ENCODE peak calls at places on chromosome 9, in eight cellular contexts. K, H, W, Y, O, E, S and D are unnamed samples.

GRCh38 chr9:137606734-137607138 is 1.2 kb downstream of the ARRDC1 start:
- DNase-seq in K (no peak), H (no peak), W (no peak), Y (no peak), O (no peak), E (no peak), S (no peak), D (no peak)

GRCh38 chr9:85157763-85158162 is 488.2 kb downstream of the NTRK2 start:
- DNase-seq in K (no peak), H (no peak), W (no peak), Y (no peak), O (no peak), E (no peak), S (peak), D (no peak)

GRCh38 chr9:3177362-3177761 is 333.5 kb upstream of the PUM3 start:
- DNase-seq in K (no peak), H (no peak), W (no peak), Y (no peak), O (no peak), E (no peak), S (no peak), D (no peak)

GRCh38 chr9:37381094-37381741 is 41.3 kb upstream of the GRHPR start:
- DNase-seq in K (peak), H (no peak), W (no peak), Y (no peak), O (no peak), E (no peak), S (no peak), D (peak)

GRCh38 chr9:69898714-69899209 is 78.1 kb downstream of the CFAP95 start:
- DNase-seq in K (no peak), H (peak), W (no peak), Y (no peak), O (peak), E (no peak), S (no peak), D (no peak)

GRCh38 chr9:114225534-114226288 is 70.4 kb downstream of the COL27A1 start:
- DNase-seq in K (no peak), H (no peak), W (no peak), Y (no peak), O (no peak), E (no peak), S (no peak), D (no peak)

GRCh38 chr9:117494401-117495130 is 79.7 kb upstream of the ASTN2 start:
- DNase-seq in K (no peak), H (no peak), W (peak), Y (no peak), O (no peak), E (no peak), S (no peak), D (no peak)

GRCh38 chr9:16029056-16029615 is 476.3 kb downstream of the CCDC171 start:
- DNase-seq in K (no peak), H (no peak), W (no peak), Y (no peak), O (no peak), E (no peak), S (no peak), D (no peak)

GRCh38 chr9:114407889-114408288 is 20.1 kb upstream of the AKNA start:
- DNase-seq in K (no peak), H (no peak), W (no peak), Y (no peak), O (no peak), E (no peak), S (no peak), D (no peak)

GRCh38 chr9:84481819-84482218 is 141.3 kb upstream of the SLC28A3 start:
- DNase-seq in K (no peak), H (peak), W (no peak), Y (no peak), O (no peak), E (no peak), S (peak), D (no peak)

GRCh38 chr9:107875571-107875980 is 386.0 kb upstream of the KLF4 start:
- DNase-seq in K (no peak), H (no peak), W (no peak), Y (no peak), O (no peak), E (no peak), S (no peak), D (no peak)

GRCh38 chr9:36788534-36788933 is 215.8 kb downstream of the MELK start:
- DNase-seq in K (no peak), H (no peak), W (no peak), Y (no peak), O (no peak), E (no peak), S (peak), D (no peak)

GRCh38 chr9:98201749-98202148 is 9.3 kb upstream of the CORO2A start:
- DNase-seq in K (no peak), H (no peak), W (no peak), Y (no peak), O (no peak), E (no peak), S (no peak), D (no peak)

GRCh38 chr9:106892632-106893031 is 29.7 kb downstream of the ZNF462 start:
- DNase-seq in K (peak), H (peak), W (no peak), Y (peak), O (peak), E (peak), S (peak), D (peak)

GRCh38 chr9:16290169-16290568 is 580.3 kb downstream of the BNC2 start:
- DNase-seq in K (no peak), H (no peak), W (no peak), Y (no peak), O (no peak), E (no peak), S (no peak), D (no peak)

GRCh38 chr9:119951090-119951489 is 581.9 kb upstream of the BRINP1 start:
- DNase-seq in K (no peak), H (no peak), W (no peak), Y (peak), O (no peak), E (no peak), S (no peak), D (no peak)

GRCh38 chr9:123044556-123044955 is 11.1 kb downstream of the GPR21 start:
- DNase-seq in K (no peak), H (no peak), W (no peak), Y (no peak), O (peak), E (no peak), S (no peak), D (no peak)

GRCh38 chr9:69605406-69605805 is 66.8 kb downstream of the APBA1 start:
- DNase-seq in K (no peak), H (no peak), W (no peak), Y (no peak), O (no peak), E (no peak), S (no peak), D (no peak)

GRCh38 chr9:132590318-132591182 is 8.1 kb downstream of the BARHL1 start:
- DNase-seq in K (no peak), H (no peak), W (no peak), Y (no peak), O (no peak), E (no peak), S (peak), D (no peak)

GRCh38 chr9:87013490-87013889 is 66.2 kb upstream of the GAS1 start:
- DNase-seq in K (no peak), H (no peak), W (no peak), Y (no peak), O (no peak), E (no peak), S (no peak), D (no peak)

GRCh38 chr9:106953166-106953565 is 90.2 kb downstream of the ZNF462 start:
- DNase-seq in K (peak), H (peak), W (no peak), Y (no peak), O (peak), E (peak), S (no peak), D (no peak)

GRCh38 chr9:21611896-21612295 is 129.8 kb upstream of the IFNE start:
- DNase-seq in K (no peak), H (no peak), W (no peak), Y (no peak), O (no peak), E (no peak), S (no peak), D (no peak)

GRCh38 chr9:121783126-121783522 is 131.7 kb downstream of the DAB2IP start:
- DNase-seq in K (no peak), H (no peak), W (no peak), Y (no peak), O (no peak), E (no peak), S (no peak), D (no peak)

GRCh38 chr9:95074632-95075269 is 242.8 kb downstream of the FANCC start:
- DNase-seq in K (no peak), H (no peak), W (no peak), Y (no peak), O (no peak), E (no peak), S (no peak), D (peak)

DNA sequence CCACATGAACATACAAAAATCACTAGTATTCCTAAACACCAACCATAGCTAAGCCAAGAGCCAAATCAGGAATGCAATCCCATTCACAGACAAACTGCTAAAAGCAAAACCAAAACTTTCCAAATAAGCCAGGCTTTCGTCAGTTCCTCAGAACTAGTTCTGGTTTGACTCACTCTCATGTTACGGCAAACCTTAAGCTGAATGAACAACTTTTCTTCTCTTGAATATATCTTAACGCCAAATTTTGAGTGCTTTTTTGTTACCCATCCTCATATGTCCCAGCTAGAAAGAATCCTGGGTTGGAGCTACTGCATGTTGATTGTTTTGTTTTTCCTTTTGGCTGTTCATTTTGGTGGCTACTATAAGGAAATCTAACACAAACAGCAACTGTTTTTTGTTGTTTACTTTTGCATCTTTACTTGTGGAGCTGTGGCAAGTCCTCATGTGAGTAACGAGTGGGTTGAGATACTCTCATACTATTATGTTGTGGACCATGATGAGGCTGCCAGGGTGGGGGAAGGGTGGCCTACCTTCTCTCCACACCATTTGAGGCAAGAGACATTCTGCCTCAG is at the start of gene PDCD1LG2:
- DNase-seq in K (no peak), H (no peak), W (no peak), Y (peak), O (peak), E (no peak), S (no peak), D (no peak)
- H3K4me3 ChIP-seq in K (no peak), H (no peak), W (no peak), Y (peak), O (peak), E (peak), S (no peak), D (peak)

GRCh38 chr9:79447760-79448159 is 124.0 kb upstream of the TLE4 start:
- DNase-seq in K (no peak), H (no peak), W (no peak), Y (no peak), O (no peak), E (no peak), S (no peak), D (no peak)
- H3K4me3 ChIP-seq in K (no peak), H (no peak), W (no peak), Y (no peak), O (no peak), E (no peak), S (no peak), D (no peak)

GRCh38 chr9:124344291-124345050 is 70.8 kb downstream of the PSMB7 start:
- DNase-seq in K (no peak), H (no peak), W (no peak), Y (no peak), O (no peak), E (no peak), S (no peak), D (no peak)

GRCh38 chr9:124341455-124342170 is 73.6 kb downstream of the PSMB7 start:
- DNase-seq in K (no peak), H (no peak), W (no peak), Y (no peak), O (no peak), E (no peak), S (no peak), D (no peak)

GRCh38 chr9:124342946-124343485 is 72.2 kb downstream of the PSMB7 start:
- DNase-seq in K (peak), H (no peak), W (no peak), Y (peak), O (peak), E (no peak), S (peak), D (no peak)

GRCh38 chr9:124343533-124344290 is 71.5 kb downstream of the PSMB7 start:
- DNase-seq in K (no peak), H (no peak), W (no peak), Y (no peak), O (no peak), E (no peak), S (no peak), D (no peak)

DNA sequence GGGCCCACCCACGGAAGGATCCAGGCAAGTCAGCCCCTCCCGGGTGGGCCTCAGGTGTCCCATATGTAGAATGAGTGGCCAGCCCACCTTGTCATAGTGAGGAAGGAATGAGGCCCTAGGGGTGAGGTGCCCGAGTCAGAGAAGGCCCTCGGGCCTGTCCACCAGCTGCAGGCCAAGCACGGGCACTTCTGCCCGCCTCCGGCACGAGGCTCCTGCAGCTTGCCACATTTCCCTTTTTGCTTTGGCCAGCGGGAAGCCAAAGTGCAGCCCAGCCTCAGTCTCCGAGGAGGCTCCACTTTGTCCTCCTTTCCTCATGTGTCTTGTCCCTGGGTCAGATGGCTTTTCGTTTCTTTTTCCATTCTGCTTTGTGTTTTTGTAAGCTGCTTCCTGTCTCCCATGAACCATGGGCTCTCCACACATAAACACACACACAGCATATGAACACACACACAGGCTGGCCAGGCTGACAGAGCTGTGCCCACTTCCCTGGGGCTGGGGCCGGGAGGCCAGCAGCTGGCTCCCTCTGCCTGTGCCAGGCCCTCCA is 72.8 kb downstream of the PSMB7 start:
- DNase-seq in K (no peak), H (no peak), W (no peak), Y (no peak), O (no peak), E (no peak), S (no peak), D (no peak)
- H3K4me3 ChIP-seq in K (no peak), H (no peak), W (no peak), Y (no peak), O (no peak), E (no peak), S (no peak), D (no peak)

DNA sequence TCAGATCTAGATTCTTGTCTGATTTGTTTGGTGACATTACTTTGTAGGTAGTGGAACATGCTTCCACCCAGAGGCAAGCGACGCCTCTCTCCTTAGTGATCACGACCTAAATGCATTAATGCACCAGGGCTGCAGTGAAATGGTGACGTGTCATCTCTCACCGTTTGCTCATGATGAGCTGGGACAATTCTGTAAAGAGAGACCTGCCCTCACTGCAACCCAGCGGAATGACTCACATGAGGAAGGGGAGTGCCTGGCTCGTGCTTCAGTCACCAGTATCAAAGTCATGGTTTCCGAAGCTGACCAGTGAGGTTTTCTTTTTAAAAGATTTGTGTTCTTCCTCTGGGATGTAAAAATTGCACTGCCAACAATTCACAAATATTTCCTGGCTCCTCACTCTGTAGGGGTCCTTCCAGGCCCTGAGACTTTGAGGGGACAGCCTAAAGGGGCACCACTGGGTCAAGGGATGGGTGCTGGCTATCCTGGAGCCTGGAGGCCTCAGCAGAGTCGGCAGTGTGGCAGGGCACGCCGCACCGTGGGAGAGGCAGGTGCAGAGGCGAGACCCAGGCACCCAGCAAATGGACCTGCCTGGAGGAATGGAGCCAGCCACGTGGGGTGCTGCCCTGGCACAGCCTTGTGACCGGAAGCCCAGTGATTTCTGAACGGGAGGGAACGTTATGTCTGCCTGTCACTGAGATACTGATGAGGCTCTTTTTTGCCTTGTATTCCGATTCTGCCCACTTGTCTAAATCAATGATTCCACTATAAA is 17.3 kb downstream of the QSOX2 start:
- DNase-seq in K (no peak), H (no peak), W (no peak), Y (peak), O (peak), E (peak), S (no peak), D (no peak)
- H3K4me3 ChIP-seq in K (no peak), H (no peak), W (no peak), Y (no peak), O (no peak), E (no peak), S (no peak), D (no peak)

DNA sequence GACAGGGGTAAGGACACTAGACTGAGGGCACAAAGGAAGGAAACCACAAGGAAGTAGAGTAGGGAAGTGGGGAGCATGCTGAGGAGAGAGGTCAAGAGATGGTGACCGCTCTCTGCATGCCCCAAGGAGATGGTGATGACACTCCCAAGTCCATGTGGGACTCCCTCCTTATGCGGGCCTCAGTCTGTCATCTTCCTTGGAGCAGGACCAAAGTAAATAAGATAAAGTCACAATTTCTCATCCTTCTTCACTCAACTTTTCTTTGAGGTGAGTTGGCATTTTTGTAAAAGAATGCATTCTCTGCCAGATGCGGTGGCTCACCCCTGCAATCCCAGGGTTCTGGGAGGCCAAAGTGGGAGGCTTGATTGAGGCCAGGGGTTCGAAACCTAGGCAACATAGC is 256.7 kb downstream of the DOCK8 start:
- DNase-seq in K (no peak), H (no peak), W (no peak), Y (no peak), O (no peak), E (no peak), S (no peak), D (no peak)
- H3K4me3 ChIP-seq in K (no peak), H (no peak), W (peak), Y (no peak), O (no peak), E (no peak), S (no peak), D (no peak)